ENCODE peak calls at places on chromosomes 1 and 21, in six cellular contexts. Z, K, T, H, G and A are unnamed samples.

GRCh38 chr1:170145691-170146676 is at the start of gene NTMT2:
- DNase-seq in Z (peak), K (peak), T (no peak), H (peak), G (peak), A (peak)

GRCh38 chr1:211811126-211811525 is 19.4 kb downstream of the LPGAT1 start:
- DNase-seq in Z (no peak), K (no peak), T (no peak), H (no peak), G (no peak), A (no peak)

GRCh38 chr21:21481238-21481637 is 483.0 kb downstream of the NCAM2 start:
- DNase-seq in Z (peak), K (no peak), T (no peak), H (no peak), G (no peak), A (no peak)

GRCh38 chr1:16925635-16926490 is 4.1 kb downstream of the CROCC start:
- DNase-seq in Z (no peak), K (no peak), T (no peak), H (no peak), G (peak), A (no peak)

GRCh38 chr1:221316491-221317056 is 425.3 kb downstream of the DUSP10 start:
- DNase-seq in Z (peak), K (no peak), T (peak), H (no peak), G (no peak), A (no peak)

GRCh38 chr21:33372582-33372981 is 30.6 kb upstream of the IFNGR2 start:
- DNase-seq in Z (no peak), K (no peak), T (no peak), H (no peak), G (no peak), A (no peak)

GRCh38 chr1:184056921-184057496 is 5.5 kb downstream of the TSEN15 start:
- DNase-seq in Z (peak), K (peak), T (peak), H (no peak), G (no peak), A (no peak)

GRCh38 chr1:1118011-1118892 is 2.4 kb upstream of the C1orf159 start:
- DNase-seq in Z (no peak), K (no peak), T (no peak), H (no peak), G (no peak), A (no peak)

GRCh38 chr21:33042812-33043211 is 17.1 kb downstream of the OLIG2 start:
- DNase-seq in Z (peak), K (no peak), T (peak), H (no peak), G (no peak), A (no peak)

GRCh38 chr1:53652441-53653199 is 86.3 kb downstream of the GLIS1 start:
- DNase-seq in Z (peak), K (no peak), T (no peak), H (no peak), G (no peak), A (no peak)

GRCh38 chr1:175317309-175317708 is 124.7 kb upstream of the KIAA0040 start:
- DNase-seq in Z (no peak), K (peak), T (no peak), H (no peak), G (peak), A (no peak)

GRCh38 chr1:30010506-30011106 is 712.8 kb downstream of the MATN1 start:
- DNase-seq in Z (no peak), K (no peak), T (no peak), H (no peak), G (no peak), A (no peak)

GRCh38 chr1:116345830-116346229 is 27.2 kb upstream of the ATP1A1 start:
- DNase-seq in Z (no peak), K (peak), T (no peak), H (no peak), G (peak), A (peak)

GRCh38 chr1:179938752-179939151 is 15.9 kb upstream of the CEP350 start:
- DNase-seq in Z (peak), K (no peak), T (peak), H (no peak), G (no peak), A (no peak)

GRCh38 chr1:231663211-231663792 is 36.7 kb downstream of the DISC1 start:
- DNase-seq in Z (peak), K (no peak), T (peak), H (no peak), G (no peak), A (no peak)

GRCh38 chr1:110421159-110421777 is 13.8 kb upstream of the LAMTOR5 start:
- DNase-seq in Z (peak), K (no peak), T (peak), H (no peak), G (no peak), A (no peak)

GRCh38 chr1:66331641-66332523 is 202.1 kb upstream of the SGIP1 start:
- DNase-seq in Z (peak), K (peak), T (peak), H (no peak), G (peak), A (peak)

GRCh38 chr1:232335751-232336274 is 294.1 kb downstream of the SIPA1L2 start:
- DNase-seq in Z (no peak), K (no peak), T (no peak), H (no peak), G (no peak), A (no peak)

GRCh38 chr1:101181930-101182329 is 54.9 kb upstream of the S1PR1 start:
- DNase-seq in Z (peak), K (no peak), T (peak), H (no peak), G (no peak), A (no peak)

GRCh38 chr1:30232288-30232899 is 491.0 kb downstream of the MATN1 start:
- DNase-seq in Z (no peak), K (peak), T (no peak), H (no peak), G (peak), A (no peak)

GRCh38 chr1:94039871-94040569 is 80.9 kb downstream of the ABCA4 start:
- DNase-seq in Z (no peak), K (no peak), T (peak), H (no peak), G (no peak), A (no peak)

GRCh38 chr1:178020968-178021640 is 51.2 kb upstream of the SEC16B start:
- DNase-seq in Z (peak), K (no peak), T (no peak), H (no peak), G (no peak), A (no peak)

GRCh38 chr1:206575894-206576737 is 36.1 kb downstream of the EIF2D start:
- DNase-seq in Z (no peak), K (no peak), T (no peak), H (no peak), G (no peak), A (no peak)

GRCh38 chr1:192485692-192486436 is 89.7 kb upstream of the RGS1 start:
- DNase-seq in Z (peak), K (no peak), T (peak), H (no peak), G (no peak), A (no peak)

GRCh38 chr1:109115685-109116084 is 1.8 kb downstream of the ELAPOR1 start:
- DNase-seq in Z (no peak), K (no peak), T (no peak), H (no peak), G (no peak), A (no peak)

GRCh38 chr21:25734654-25735220 is at the start of the genes ATP5PF and GABPA:
- DNase-seq in Z (peak), K (peak), T (peak), H (peak), G (peak), A (peak)

GRCh38 chr1:46690931-46691411 is 19.3 kb downstream of the TEX38 start:
- DNase-seq in Z (no peak), K (peak), T (no peak), H (no peak), G (no peak), A (no peak)

GRCh38 chr21:31429500-31429899 is 85.4 kb upstream of the TIAM1 start:
- DNase-seq in Z (no peak), K (no peak), T (no peak), H (no peak), G (no peak), A (no peak)

GRCh38 chr1:187051618-187052232 is 223.0 kb downstream of the PLA2G4A start:
- DNase-seq in Z (peak), K (peak), T (peak), H (no peak), G (no peak), A (peak)

GRCh38 chr21:15638856-15639549 is 90.8 kb upstream of the USP25 start:
- DNase-seq in Z (no peak), K (peak), T (no peak), H (no peak), G (no peak), A (no peak)
- H4K8ac ChIP-seq in Z (no peak), K (no peak), T (peak), H (no peak), G (no peak), A (no peak)

DNA sequence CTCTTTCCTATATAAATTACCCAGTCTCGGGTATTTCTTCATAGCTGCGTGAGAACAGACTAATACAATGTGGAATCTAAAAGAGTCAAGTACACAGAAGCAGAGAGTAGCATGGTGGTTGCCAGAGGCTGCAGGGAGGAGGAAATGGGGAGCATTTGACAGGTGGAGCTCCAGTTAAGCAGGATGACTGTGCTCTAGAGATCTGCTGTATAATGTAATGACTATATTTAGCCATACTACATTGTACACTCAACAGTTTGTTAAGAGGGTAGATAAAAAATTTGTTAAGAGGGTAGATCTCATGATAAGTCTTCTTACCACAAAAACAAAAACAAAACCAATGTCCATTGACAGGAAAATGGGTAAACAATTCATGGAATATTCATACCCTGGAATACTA is 82.1 kb downstream of the MT1HL1 start:
- DNase-seq in Z (no peak), K (no peak), T (no peak), H (no peak), G (no peak), A (no peak)
- H2BK15ac ChIP-seq in Z (no peak), K (no peak), T (no peak), H (no peak), G (no peak), A (no peak)

GRCh38 chr1:117573386-117574040 is 32.3 kb upstream of the TENT5C start:
- DNase-seq in Z (peak), K (no peak), T (peak), H (no peak), G (peak), A (no peak)

GRCh38 chr1:117570988-117571409 is 34.8 kb upstream of the TENT5C start:
- DNase-seq in Z (no peak), K (no peak), T (no peak), H (no peak), G (peak), A (no peak)

GRCh38 chr1:117572546-117572945 is 33.3 kb upstream of the TENT5C start:
- DNase-seq in Z (no peak), K (no peak), T (no peak), H (no peak), G (no peak), A (no peak)

GRCh38 chr1:117569956-117570355 is 35.9 kb upstream of the TENT5C start:
- DNase-seq in Z (no peak), K (no peak), T (no peak), H (no peak), G (no peak), A (no peak)

DNA sequence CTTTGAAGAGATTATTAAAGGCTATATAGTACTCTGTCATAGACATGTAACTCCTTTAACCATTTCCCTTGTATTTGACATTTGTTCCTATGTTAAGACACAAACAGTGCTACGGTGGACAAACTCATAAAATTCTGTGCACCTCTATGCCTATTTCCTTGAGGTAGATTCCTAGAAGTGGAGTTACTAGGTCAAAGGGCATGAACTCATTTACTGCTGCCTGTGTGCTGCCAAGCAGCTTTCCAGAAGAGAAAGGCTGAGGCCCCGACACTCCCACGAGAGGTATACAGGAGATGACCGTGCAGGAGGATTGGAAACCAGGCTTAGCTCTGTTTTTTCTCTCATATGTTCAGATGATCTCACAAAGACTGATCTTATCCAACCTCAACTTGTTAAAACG is 34.4 kb upstream of the TENT5C start:
- DNase-seq in Z (no peak), K (no peak), T (no peak), H (no peak), G (no peak), A (no peak)
- H3K27ac ChIP-seq in Z (no peak), K (no peak), T (no peak), H (no peak), G (no peak), A (no peak)

DNA sequence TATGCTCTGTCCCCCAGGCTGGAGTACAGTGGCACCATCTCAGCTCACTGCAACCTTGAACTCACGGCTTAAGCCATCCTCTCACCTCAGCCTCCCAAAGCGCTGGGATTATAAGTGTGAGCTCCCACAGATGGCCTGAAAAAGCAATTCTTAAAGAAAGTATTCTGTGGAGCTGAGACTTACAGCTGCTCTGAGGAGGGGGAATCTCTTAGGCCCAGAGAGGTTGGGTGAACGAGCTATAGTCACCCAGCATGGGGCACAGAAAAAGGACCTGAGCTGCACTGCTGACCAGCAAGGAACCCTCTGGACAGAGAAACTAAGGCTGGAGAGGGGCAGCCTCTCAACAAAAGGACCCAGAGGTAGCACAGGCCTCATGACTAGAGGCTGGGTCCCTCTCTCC is 1.3 kb downstream of the PAQR7 start:
- DNase-seq in Z (no peak), K (no peak), T (no peak), H (no peak), G (no peak), A (no peak)
- H4K8ac ChIP-seq in Z (peak), K (no peak), T (peak), H (no peak), G (no peak), A (no peak)

GRCh38 chr1:5937373-5937857 is 54.8 kb downstream of the NPHP4 start:
- DNase-seq in Z (no peak), K (no peak), T (no peak), H (no peak), G (peak), A (no peak)
- H2BK15ac ChIP-seq in Z (no peak), K (no peak), T (no peak), H (no peak), G (no peak), A (no peak)

DNA sequence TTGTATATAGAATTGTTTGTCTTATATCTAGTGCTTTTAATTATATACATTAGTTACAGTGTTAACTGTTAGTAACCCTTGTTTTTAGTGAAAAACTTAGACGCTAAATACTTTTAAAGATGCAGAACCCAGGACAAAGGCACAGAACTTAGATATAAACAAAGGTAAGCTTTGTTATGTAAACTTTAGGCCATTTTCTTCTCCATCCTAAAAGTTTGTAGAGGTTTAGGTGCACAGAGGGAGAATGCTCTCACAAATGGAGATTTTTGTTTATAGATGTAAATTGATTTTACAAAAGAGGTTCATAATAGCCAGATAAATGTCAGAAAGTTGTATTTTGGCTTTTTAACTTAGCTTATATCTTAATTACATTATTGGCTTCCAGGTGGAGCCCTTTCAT is 490.5 kb upstream of the LRRC7 start:
- DNase-seq in Z (no peak), K (no peak), T (no peak), H (no peak), G (no peak), A (no peak)
- H3K27ac ChIP-seq in Z (no peak), K (no peak), T (no peak), H (no peak), G (no peak), A (no peak)

GRCh38 chr1:10706514-10706913 is 89.9 kb downstream of the CASZ1 start:
- DNase-seq in Z (no peak), K (no peak), T (no peak), H (no peak), G (no peak), A (no peak)

GRCh38 chr1:10705953-10706352 is 90.5 kb downstream of the CASZ1 start:
- DNase-seq in Z (no peak), K (no peak), T (no peak), H (no peak), G (no peak), A (no peak)

GRCh38 chr1:10704383-10704882 is 92.0 kb downstream of the CASZ1 start:
- DNase-seq in Z (no peak), K (peak), T (peak), H (peak), G (peak), A (peak)

GRCh38 chr1:10701145-10701544 is 95.3 kb downstream of the CASZ1 start:
- DNase-seq in Z (no peak), K (no peak), T (no peak), H (no peak), G (no peak), A (no peak)

GRCh38 chr1:10703702-10704101 is 92.7 kb downstream of the CASZ1 start:
- DNase-seq in Z (no peak), K (no peak), T (no peak), H (no peak), G (no peak), A (no peak)
- H4K8ac ChIP-seq in Z (no peak), K (no peak), T (no peak), H (peak), G (no peak), A (peak)

GRCh38 chr1:159577446-159577845 is 10.2 kb upstream of the APCS start:
- DNase-seq in Z (no peak), K (no peak), T (no peak), H (no peak), G (no peak), A (no peak)
- H2BK15ac ChIP-seq in Z (no peak), K (no peak), T (no peak), H (no peak), G (no peak), A (no peak)

GRCh38 chr1:32362474-32363313 is at the start of the genes FAM229A and TSSK3:
- DNase-seq in Z (no peak), K (no peak), T (no peak), H (no peak), G (peak), A (no peak)
- H3K27ac ChIP-seq in Z (no peak), K (no peak), T (no peak), H (no peak), G (no peak), A (no peak)